ENCODE peak calls at places on chromosome 9, in four cellular contexts. Q is GM12878, S is K562, A is HepG2. D is an unnamed sample.

GRCh38 chr9:130660683-130661460 is 3.5 kb upstream of the PRDM12 start:
- DNase-seq in S (no peak), A (no peak), Q (no peak), D (peak; percentile 58)

GRCh38 chr9:131082774-131083512 is 13.4 kb upstream of the AIF1L start:
- DNase-seq in A (no peak), Q (no peak), S (peak; percentile 64), D (no peak)

GRCh38 chr9:278651-279050 is 64.0 kb downstream of the DOCK8 start:
- DNase-seq in A (no peak), S (no peak), Q (no peak), D (no peak)

GRCh38 chr9:121322737-121323448 is 47.2 kb downstream of the STOM start:
- DNase-seq in S (no peak), Q (no peak), A (no peak), D (no peak)

GRCh38 chr9:130927338-130927737 is 11.7 kb downstream of the FIBCD1 start:
- DNase-seq in A (no peak), Q (no peak), S (no peak), D (no peak)

GRCh38 chr9:78030553-78031270 is 899 bp downstream of the GNAQ start:
- DNase-seq in Q (no peak), S (peak; percentile 39), A (no peak), D (peak; percentile 52)

GRCh38 chr9:127258884-127259471 is 5.6 kb upstream of the GARNL3 start:
- DNase-seq in Q (no peak), S (no peak), A (no peak), D (no peak)

GRCh38 chr9:94818196-94818541 is 91.7 kb downstream of the AOPEP start:
- DNase-seq in S (no peak), A (no peak), Q (no peak), D (no peak)

GRCh38 chr9:14418262-14419200 is 104.6 kb upstream of the NFIB start:
- DNase-seq in A (no peak), Q (no peak), S (no peak), D (no peak)

GRCh38 chr9:137016436-137016835 is 11.6 kb downstream of the ABCA2 start:
- DNase-seq in S (no peak), A (no peak), Q (no peak), D (no peak)

GRCh38 chr9:95508242-95508967 is 8.4 kb downstream of the PTCH1 start:
- DNase-seq in A (no peak), Q (no peak), S (no peak), D (peak; percentile 18)

GRCh38 chr9:136535070-136535469 is 10.8 kb downstream of the NOTCH1 start:
- DNase-seq in A (no peak), S (no peak), Q (no peak), D (no peak)

GRCh38 chr9:93657331-93658111 is 81.1 kb downstream of the PHF2 start:
- DNase-seq in Q (no peak), A (no peak), S (no peak), D (peak; percentile 1)

GRCh38 chr9:1231998-1232919 is 182.1 kb downstream of the DMRT2 start:
- DNase-seq in Q (no peak), S (no peak), A (peak; percentile 84), D (no peak)

GRCh38 chr9:95495529-95495928 is 21.2 kb downstream of the PTCH1 start:
- DNase-seq in Q (no peak), S (no peak), A (no peak), D (no peak)

GRCh38 chr9:82722051-82722450 is 340.9 kb downstream of the RASEF start:
- DNase-seq in S (no peak), A (no peak), Q (no peak), D (no peak)

GRCh38 chr9:37243588-37244345 is 123.4 kb downstream of the ZCCHC7 start:
- DNase-seq in A (no peak), Q (no peak), S (no peak), D (no peak)

GRCh38 chr9:3478549-3478953 is 47.2 kb downstream of the RFX3 start:
- DNase-seq in A (peak; percentile 9), S (no peak), Q (peak; percentile 74), D (no peak)

GRCh38 chr9:99660191-99660636 is 161.5 kb upstream of the NR4A3 start:
- DNase-seq in Q (peak; percentile 78), A (no peak), S (no peak), D (no peak)

GRCh38 chr9:132341177-132341840 is 13.5 kb downstream of the SETX start:
- DNase-seq in A (no peak), Q (no peak), S (no peak), D (no peak)

GRCh38 chr9:2615532-2615931 is 6.1 kb upstream of the VLDLR start:
- DNase-seq in S (no peak), Q (no peak), A (no peak), D (no peak)

GRCh38 chr9:132647355-132647754 is 22.4 kb downstream of the DDX31 start:
- DNase-seq in A (no peak), Q (no peak), S (no peak), D (no peak)

GRCh38 chr9:136627703-136628102 is 35.0 kb upstream of the EGFL7 start:
- DNase-seq in Q (no peak), A (no peak), S (no peak), D (no peak)

GRCh38 chr9:10396641-10397040 is 216.2 kb downstream of the PTPRD start:
- DNase-seq in A (no peak), S (no peak), Q (no peak), D (no peak)

GRCh38 chr9:14838701-14839100 is 71.5 kb downstream of the FREM1 start:
- DNase-seq in S (no peak), A (no peak), Q (no peak), D (no peak)

GRCh38 chr9:93588641-93589609 is 12.5 kb downstream of the PHF2 start:
- DNase-seq in A (no peak), S (no peak), Q (no peak), D (no peak)

GRCh38 chr9:37408933-37409710 is 13.4 kb upstream of the GRHPR start:
- DNase-seq in A (no peak), S (no peak), Q (peak; percentile 100), D (no peak)

GRCh38 chr9:97954550-97954989 is 16.6 kb upstream of the HEMGN start:
- DNase-seq in Q (no peak), A (peak; percentile 52), S (peak; percentile 82), D (peak; percentile 71)

GRCh38 chr9:133147412-133148271 is 16.1 kb downstream of the GBGT1 start:
- DNase-seq in S (peak; percentile 73), A (peak; percentile 70), Q (no peak), D (peak; percentile 94)

GRCh38 chr9:2570615-2571479 is 50.7 kb upstream of the VLDLR start:
- DNase-seq in S (peak; percentile 24), A (peak; percentile 41), Q (peak; percentile 78), D (no peak)

GRCh38 chr9:106700676-106701075 is 162.3 kb upstream of the ZNF462 start:
- DNase-seq in S (no peak), Q (no peak), A (no peak), D (no peak)

GRCh38 chr9:137461663-137462395 is 2.7 kb upstream of the NSMF start:
- DNase-seq in S (peak; percentile 95), A (no peak), Q (peak; percentile 49), D (peak; percentile 90)

GRCh38 chr9:22079873-22080341 is 70.8 kb upstream of the CDKN2B start:
- DNase-seq in Q (peak; percentile 40), S (no peak), A (no peak), D (no peak)
- TF ChIP-seq ATF2 in Q (peak; percentile 92), S (no peak), A (no peak), D (no peak)

DNA sequence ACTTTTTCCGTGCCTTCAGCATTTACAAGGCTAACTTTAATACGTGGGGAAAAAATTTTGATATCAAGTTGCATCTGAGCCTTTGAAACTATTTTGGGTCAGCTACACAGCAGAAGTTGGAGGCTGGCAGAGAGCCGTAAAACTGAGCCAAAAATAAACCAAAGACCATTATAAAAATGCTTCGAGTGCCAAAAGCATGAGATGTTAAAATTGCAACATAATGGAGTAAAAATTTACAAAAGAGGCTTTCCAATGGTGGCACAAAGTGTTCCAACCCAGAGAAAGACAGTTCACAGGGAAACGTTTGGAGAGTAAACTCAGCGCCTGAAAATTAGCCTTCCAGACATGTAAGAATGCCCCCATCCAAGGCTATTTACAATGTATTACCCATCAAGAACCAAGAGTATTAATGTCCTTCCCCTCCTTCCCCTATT is 190.3 kb downstream of the TLE1 start:
- DNase-seq in Q (no peak), A (no peak), S (no peak), D (no peak)
- TF ChIP-seq NR2C2 in Q (no peak), A (no peak), S (no peak), D (no peak)

GRCh38 chr9:108081112-108081511 is 591.5 kb upstream of the KLF4 start:
- DNase-seq in S (no peak), Q (no peak), A (no peak), D (no peak)
- TF ChIP-seq MAX in S (no peak), Q (no peak), A (no peak), D (no peak)

DNA sequence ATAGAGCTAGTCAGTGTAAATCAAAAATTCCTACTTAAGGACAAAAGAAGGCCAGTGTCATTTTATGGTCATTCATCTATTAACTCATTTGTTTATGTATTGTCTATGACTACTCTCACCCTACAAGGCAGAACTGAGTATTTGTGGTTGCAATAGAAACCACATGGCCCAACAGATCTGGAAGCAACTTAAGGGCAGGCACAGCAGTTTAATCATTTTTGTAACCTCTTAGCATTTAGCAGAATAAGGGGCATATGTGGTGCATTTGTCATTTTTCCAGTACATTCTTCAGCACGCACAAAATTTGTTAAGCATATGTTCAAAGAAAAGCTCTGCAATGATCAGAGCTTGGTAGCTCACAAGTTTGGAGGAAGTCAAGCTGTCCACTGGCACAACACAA is 1.1 kb downstream of the FKBP15 start:
- DNase-seq in A (no peak), S (no peak), Q (peak; percentile 77), D (no peak)
- TF ChIP-seq ATF2 in A (no peak), S (no peak), Q (peak; percentile 71), D (no peak)

DNA sequence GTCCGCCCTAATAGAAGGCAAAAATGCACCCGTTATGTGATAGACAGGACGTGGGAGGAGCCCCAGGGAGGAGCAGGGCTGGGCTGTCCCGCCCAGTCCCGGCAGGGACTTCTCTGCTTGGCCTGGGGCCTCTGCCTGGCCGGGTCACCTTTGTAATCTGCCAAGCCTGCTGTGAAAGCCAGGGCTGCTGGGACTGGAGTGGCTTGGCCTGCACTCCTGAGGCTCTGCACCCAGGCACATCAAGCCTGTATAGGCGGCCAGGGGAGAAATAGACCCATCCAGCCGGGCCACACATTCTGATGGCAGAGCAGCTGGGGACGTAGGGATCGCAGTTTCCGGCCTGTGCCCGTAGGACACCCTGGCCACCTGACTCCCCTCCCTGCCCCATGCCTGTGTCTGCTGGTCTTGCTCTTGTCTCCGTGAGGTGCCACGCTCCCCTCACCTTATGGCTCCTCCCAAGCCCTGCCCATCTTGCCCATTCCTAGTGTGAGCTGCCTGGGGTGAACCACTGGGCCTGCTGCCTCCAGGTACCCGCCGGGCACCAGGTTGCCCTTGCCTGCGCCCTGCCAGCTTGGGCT is 28.1 kb downstream of the DYNC2I2 start:
- DNase-seq in A (peak; percentile 23), S (peak; percentile 63), Q (no peak), D (no peak)
- TF ChIP-seq NR2C2 in A (no peak), S (no peak), Q (no peak), D (no peak)